ENCODE peak calls at places on chromosomes 13 and 19, in five cellular contexts. One of them, this sample, is unnamed.

GRCh38 chr19:24054044-24054935 is 32.7 kb upstream of the ZNF254 start:
- DNase-seq in CD8-positive, alpha-beta memory T cell: no peak
- DNase-seq in bronchial epithelial cell: peak
- DNase-seq in HS-27A: peak
- DNase-seq in germinal center: no peak
- DNase-seq in this sample: peak

GRCh38 chr19:2016041-2016807 is 710 bp upstream of the BTBD2 start:
- DNase-seq in germinal center: peak
- DNase-seq in CD8-positive, alpha-beta memory T cell: peak
- DNase-seq in bronchial epithelial cell: peak
- DNase-seq in HS-27A: no peak
- DNase-seq in this sample: peak

GRCh38 chr13:36431204-36432105 is 840 bp upstream of the CCNA1 start:
- DNase-seq in CD8-positive, alpha-beta memory T cell: no peak
- DNase-seq in HS-27A: no peak
- DNase-seq in bronchial epithelial cell: no peak
- DNase-seq in germinal center: no peak
- DNase-seq in this sample: no peak

GRCh38 chr13:31022491-31022890 is 90.0 kb downstream of the TEX26 start:
- DNase-seq in germinal center: no peak
- DNase-seq in bronchial epithelial cell: no peak
- DNase-seq in HS-27A: no peak
- DNase-seq in CD8-positive, alpha-beta memory T cell: no peak
- DNase-seq in this sample: no peak

GRCh38 chr19:23046743-23047142 is 43.8 kb upstream of the ZNF728 start:
- DNase-seq in bronchial epithelial cell: no peak
- DNase-seq in CD8-positive, alpha-beta memory T cell: no peak
- DNase-seq in HS-27A: no peak
- DNase-seq in germinal center: no peak
- DNase-seq in this sample: no peak

GRCh38 chr13:110330491-110331001 is 23.5 kb downstream of the COL4A2 start:
- DNase-seq in germinal center: no peak
- DNase-seq in HS-27A: no peak
- DNase-seq in CD8-positive, alpha-beta memory T cell: no peak
- DNase-seq in bronchial epithelial cell: no peak
- DNase-seq in this sample: peak

GRCh38 chr13:30735025-30735967 is at the start of gene ALOX5AP:
- DNase-seq in HS-27A: no peak
- DNase-seq in CD8-positive, alpha-beta memory T cell: peak
- DNase-seq in bronchial epithelial cell: no peak
- DNase-seq in germinal center: peak
- DNase-seq in this sample: no peak

GRCh38 chr13:101520672-101521071 is 68.2 kb downstream of the ITGBL1 start:
- DNase-seq in HS-27A: no peak
- DNase-seq in germinal center: no peak
- DNase-seq in bronchial epithelial cell: peak
- DNase-seq in CD8-positive, alpha-beta memory T cell: peak
- DNase-seq in this sample: no peak

GRCh38 chr19:53463263-53463662 is 4.3 kb upstream of the ZNF813 start:
- DNase-seq in CD8-positive, alpha-beta memory T cell: no peak
- DNase-seq in germinal center: peak
- DNase-seq in bronchial epithelial cell: no peak
- DNase-seq in HS-27A: no peak
- DNase-seq in this sample: no peak

This sample was measured in amniotic stem cell.